ENCODE peak calls at places on chromosomes 11 and 22, in ten cellular contexts. E, O, S, H, V, W, G, B, F and M are unnamed samples.

GRCh38 chr11:16818284-16818683 is 79.8 kb downstream of the C11orf58 start:
- DNase-seq in E (peak), O (no peak), S (no peak), H (no peak), V (peak), W (no peak), G (no peak), B (no peak), F (no peak), M (no peak)

GRCh38 chr22:50047346-50047745 is 10.8 kb downstream of the TTLL8 start:
- DNase-seq in E (no peak), O (no peak), S (no peak), H (no peak), V (no peak), W (no peak), G (no peak), B (no peak), F (no peak), M (no peak)

GRCh38 chr11:133064152-133064877 is 468.0 kb downstream of the OPCML start:
- DNase-seq in E (no peak), O (no peak), S (no peak), H (peak), V (peak), W (peak), G (peak), B (peak), F (no peak), M (peak)

GRCh38 chr11:726278-726915 is 20.4 kb downstream of the EPS8L2 start:
- DNase-seq in E (no peak), O (no peak), S (peak), H (no peak), V (peak), W (no peak), G (peak), B (no peak), F (peak), M (peak)

GRCh38 chr22:41563051-41563711 is 2.4 kb downstream of the CSDC2 start:
- DNase-seq in E (peak), O (no peak), S (no peak), H (peak), V (peak), W (peak), G (no peak), B (no peak), F (peak), M (no peak)

GRCh38 chr11:19344661-19345518 is 104.1 kb upstream of the E2F8 start:
- DNase-seq in E (peak), O (no peak), S (peak), H (no peak), V (peak), W (peak), G (no peak), B (peak), F (no peak), M (peak)

GRCh38 chr22:20135265-20135664 is 3.7 kb downstream of the ZDHHC8 start:
- DNase-seq in E (no peak), O (no peak), S (no peak), H (no peak), V (no peak), W (no peak), G (no peak), B (no peak), F (no peak), M (no peak)

GRCh38 chr22:17827466-17827865 is 53.2 kb upstream of the BID start:
- DNase-seq in E (no peak), O (no peak), S (no peak), H (no peak), V (no peak), W (no peak), G (no peak), B (no peak), F (no peak), M (no peak)

GRCh38 chr11:76233936-76234703 is 27.8 kb upstream of the WNT11 start:
- DNase-seq in E (no peak), O (no peak), S (peak), H (no peak), V (peak), W (peak), G (peak), B (no peak), F (peak), M (peak)

GRCh38 chr22:32811788-32812187 is 10.3 kb downstream of the TIMP3 start:
- DNase-seq in E (no peak), O (no peak), S (no peak), H (no peak), V (no peak), W (no peak), G (no peak), B (no peak), F (no peak), M (no peak)

GRCh38 chr22:32985899-32986772 is 72.0 kb downstream of the SYN3 start:
- DNase-seq in E (peak), O (no peak), S (peak), H (peak), V (peak), W (peak), G (peak), B (peak), F (peak), M (peak)

GRCh38 chr11:47499614-47500013 is 50.7 kb upstream of the RAPSN start:
- DNase-seq in E (no peak), O (no peak), S (no peak), H (no peak), V (no peak), W (no peak), G (no peak), B (no peak), F (no peak), M (no peak)

GRCh38 chr11:33861366-33861765 is 30.5 kb downstream of the LMO2 start:
- DNase-seq in E (no peak), O (no peak), S (no peak), H (no peak), V (no peak), W (no peak), G (no peak), B (no peak), F (no peak), M (no peak)

GRCh38 chr22:42613869-42614268 is 814 bp downstream of the POLDIP3 start:
- DNase-seq in E (no peak), O (no peak), S (peak), H (no peak), V (no peak), W (no peak), G (no peak), B (no peak), F (no peak), M (peak)

GRCh38 chr11:18731949-18732821 is 6.2 kb upstream of the IGSF22 start:
- DNase-seq in E (peak), O (no peak), S (peak), H (no peak), V (peak), W (peak), G (peak), B (no peak), F (peak), M (peak)

DNA sequence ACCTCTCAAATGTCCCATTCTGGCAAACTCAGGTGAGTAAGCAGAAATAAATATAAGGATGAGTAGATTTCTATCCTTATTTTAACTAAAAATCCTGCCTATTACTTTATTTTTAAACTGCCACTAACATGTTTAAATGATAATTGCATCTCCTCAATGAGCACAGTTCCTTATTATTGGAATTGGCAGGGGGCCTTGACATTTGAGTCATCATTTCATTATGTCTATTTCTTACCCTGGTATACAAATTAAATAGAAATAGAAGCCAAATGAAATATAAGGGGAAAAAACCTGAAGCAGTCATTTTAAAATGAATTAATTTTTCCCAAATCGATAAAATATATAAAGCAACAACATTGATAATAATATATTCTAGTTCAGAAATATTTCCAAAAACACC is 81.2 kb downstream of the GUCY1A2 start:
- DNase-seq in E (no peak), O (no peak), S (no peak), H (no peak), V (no peak), W (no peak), G (no peak), B (no peak), F (no peak), M (no peak)
- TF ChIP-seq CTCF in E (no peak), O (no peak), S (no peak), H (no peak), V (no peak), W (no peak), G (no peak), B (no peak), F (no peak), M (no peak)

DNA sequence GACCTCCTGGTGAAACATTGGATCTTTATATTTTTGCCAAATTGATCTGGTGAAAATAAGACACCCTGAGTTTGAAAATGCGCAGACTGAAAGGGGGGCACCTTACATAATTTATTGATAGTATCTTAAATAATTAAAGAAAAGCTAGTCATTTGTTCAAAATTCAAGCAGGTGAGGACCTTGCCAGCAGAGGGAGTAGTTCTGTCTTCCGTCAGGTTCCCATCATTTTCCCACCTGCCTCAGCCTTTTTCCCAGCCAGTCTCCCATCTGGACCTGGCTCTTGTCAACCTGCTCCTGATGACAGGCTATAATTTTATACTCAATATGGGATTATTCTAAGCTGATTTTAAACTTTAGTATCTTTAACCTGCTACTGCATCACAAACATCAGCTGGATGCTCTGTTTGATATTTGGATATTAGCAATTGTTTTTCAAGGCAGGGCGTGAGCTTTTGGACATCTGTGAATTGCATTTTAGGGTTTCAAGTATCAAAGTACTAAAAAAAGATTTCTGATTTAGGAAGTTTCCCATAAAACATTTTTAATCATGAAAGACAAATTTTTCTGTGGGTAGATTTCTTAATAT is 132.0 kb downstream of the ELP4 start:
- DNase-seq in E (peak), O (no peak), S (peak), H (peak), V (peak), W (peak), G (peak), B (peak), F (no peak), M (peak)
- TF ChIP-seq CTCF in E (peak), O (no peak), S (peak), H (peak), V (peak), W (peak), G (peak), B (peak), F (no peak), M (peak)

DNA sequence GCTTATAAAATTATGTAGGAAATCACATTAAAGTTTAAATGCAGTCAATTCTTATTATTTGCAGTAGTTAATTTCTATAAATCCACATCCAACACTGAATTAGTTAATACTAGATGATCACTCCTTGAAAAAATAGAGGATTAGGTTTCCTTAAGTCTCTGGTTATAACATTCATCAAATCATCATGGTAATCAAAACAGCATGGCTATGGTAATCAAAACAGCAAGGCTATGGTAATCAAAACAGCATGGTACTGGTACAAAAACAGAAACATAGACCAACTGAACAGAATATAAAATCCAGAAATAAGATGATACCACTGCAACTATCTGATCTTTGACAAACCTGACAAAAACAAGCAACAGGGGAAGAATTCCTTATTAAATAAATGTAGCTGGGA is 814.6 kb upstream of the CCDC179 start:
- DNase-seq in E (no peak), O (no peak), S (no peak), H (no peak), V (no peak), W (no peak), G (no peak), B (no peak), F (no peak), M (no peak)
- TF ChIP-seq CTCF in E (no peak), O (no peak), S (no peak), H (no peak), V (no peak), W (no peak), G (no peak), B (no peak), F (no peak), M (no peak)

GRCh38 chr22:43996170-43996980 is 27.7 kb upstream of the PARVB start:
- DNase-seq in E (no peak), O (no peak), S (peak), H (no peak), V (no peak), W (no peak), G (peak), B (no peak), F (no peak), M (peak)

GRCh38 chr22:43998865-43999264 is 25.2 kb upstream of the PARVB start:
- DNase-seq in E (no peak), O (no peak), S (no peak), H (no peak), V (no peak), W (no peak), G (no peak), B (no peak), F (no peak), M (no peak)

GRCh38 chr22:43995057-43995685 is 28.9 kb upstream of the PARVB start:
- DNase-seq in E (no peak), O (no peak), S (no peak), H (no peak), V (no peak), W (no peak), G (no peak), B (no peak), F (no peak), M (no peak)

GRCh38 chr22:43995798-43996169 is 28.3 kb upstream of the PARVB start:
- DNase-seq in E (no peak), O (no peak), S (no peak), H (no peak), V (no peak), W (no peak), G (no peak), B (no peak), F (no peak), M (peak)

GRCh38 chr22:43996981-43997265 is 27.2 kb upstream of the PARVB start:
- DNase-seq in E (no peak), O (no peak), S (no peak), H (no peak), V (no peak), W (no peak), G (no peak), B (no peak), F (no peak), M (no peak)
- TF ChIP-seq CTCF in E (no peak), O (no peak), S (no peak), H (peak), V (no peak), W (no peak), G (no peak), B (no peak), F (no peak), M (no peak)